ENCODE peak calls at places on chromosomes 7 and 10, in six cellular contexts. One of them, this sample, is unnamed.

GRCh38 chr10:108180883-108181282 is 1016.4 kb upstream of the SORCS1 start:
- DNase-seq in pancreas: no peak
- DNase-seq in endothelial cell: no peak
- DNase-seq in stimulated activated naive CD8-positive, alpha-beta T cell treated with anti-CD3 and anti-CD28 coated beads, Interleukin-15, Interleukin-2, amounts not matched to agents 100 U/mL and 50 U/mL, for 24 hours: no peak
- DNase-seq in glomerular endothelial cell: no peak
- DNase-seq in H9: no peak
- DNase-seq in this sample: no peak

GRCh38 chr10:116732546-116732945 is 9.8 kb downstream of the HSPA12A start:
- DNase-seq in H9: no peak
- DNase-seq in endothelial cell: no peak
- DNase-seq in stimulated activated naive CD8-positive, alpha-beta T cell treated with anti-CD3 and anti-CD28 coated beads, Interleukin-15, Interleukin-2, amounts not matched to agents 100 U/mL and 50 U/mL, for 24 hours: no peak
- DNase-seq in pancreas: no peak
- DNase-seq in glomerular endothelial cell: no peak
- DNase-seq in this sample: no peak

GRCh38 chr7:64881461-64882287 is 21.4 kb upstream of the ZNF273 start:
- DNase-seq in stimulated activated naive CD8-positive, alpha-beta T cell treated with anti-CD3 and anti-CD28 coated beads, Interleukin-15, Interleukin-2, amounts not matched to agents 100 U/mL and 50 U/mL, for 24 hours: no peak
- DNase-seq in pancreas: no peak
- DNase-seq in H9: peak
- DNase-seq in glomerular endothelial cell: no peak
- DNase-seq in endothelial cell: no peak
- DNase-seq in this sample: no peak

GRCh38 chr10:43039629-43040481 is 37.0 kb upstream of the RET start:
- DNase-seq in H9: peak
- DNase-seq in glomerular endothelial cell: no peak
- DNase-seq in endothelial cell: no peak
- DNase-seq in pancreas: no peak
- DNase-seq in stimulated activated naive CD8-positive, alpha-beta T cell treated with anti-CD3 and anti-CD28 coated beads, Interleukin-15, Interleukin-2, amounts not matched to agents 100 U/mL and 50 U/mL, for 24 hours: no peak
- DNase-seq in this sample: no peak

GRCh38 chr7:112985377-112985987 is 101.1 kb downstream of the GPR85 start:
- DNase-seq in stimulated activated naive CD8-positive, alpha-beta T cell treated with anti-CD3 and anti-CD28 coated beads, Interleukin-15, Interleukin-2, amounts not matched to agents 100 U/mL and 50 U/mL, for 24 hours: no peak
- DNase-seq in H9: no peak
- DNase-seq in endothelial cell: no peak
- DNase-seq in glomerular endothelial cell: no peak
- DNase-seq in pancreas: no peak
- DNase-seq in this sample: no peak

GRCh38 chr10:73793456-73793855 is 8.1 kb downstream of the ZSWIM8 start:
- DNase-seq in endothelial cell: no peak
- DNase-seq in glomerular endothelial cell: no peak
- DNase-seq in pancreas: no peak
- DNase-seq in stimulated activated naive CD8-positive, alpha-beta T cell treated with anti-CD3 and anti-CD28 coated beads, Interleukin-15, Interleukin-2, amounts not matched to agents 100 U/mL and 50 U/mL, for 24 hours: no peak
- DNase-seq in H9: no peak
- DNase-seq in this sample: no peak

GRCh38 chr7:158383665-158384064 is 204.0 kb downstream of the PTPRN2 start:
- DNase-seq in pancreas: no peak
- DNase-seq in endothelial cell: no peak
- DNase-seq in stimulated activated naive CD8-positive, alpha-beta T cell treated with anti-CD3 and anti-CD28 coated beads, Interleukin-15, Interleukin-2, amounts not matched to agents 100 U/mL and 50 U/mL, for 24 hours: no peak
- DNase-seq in glomerular endothelial cell: no peak
- DNase-seq in H9: no peak
- DNase-seq in this sample: no peak

GRCh38 chr7:24576171-24577052 is 3.2 kb downstream of the PALS2 start:
- DNase-seq in pancreas: no peak
- DNase-seq in stimulated activated naive CD8-positive, alpha-beta T cell treated with anti-CD3 and anti-CD28 coated beads, Interleukin-15, Interleukin-2, amounts not matched to agents 100 U/mL and 50 U/mL, for 24 hours: no peak
- DNase-seq in endothelial cell: peak
- DNase-seq in H9: peak
- DNase-seq in glomerular endothelial cell: peak
- DNase-seq in this sample: no peak

GRCh38 chr10:62437696-62438095 is 63.5 kb downstream of the ZNF365 start:
- DNase-seq in pancreas: no peak
- DNase-seq in H9: no peak
- DNase-seq in glomerular endothelial cell: peak
- DNase-seq in endothelial cell: peak
- DNase-seq in stimulated activated naive CD8-positive, alpha-beta T cell treated with anti-CD3 and anti-CD28 coated beads, Interleukin-15, Interleukin-2, amounts not matched to agents 100 U/mL and 50 U/mL, for 24 hours: no peak
- DNase-seq in this sample: no peak

GRCh38 chr7:151405588-151405987 is 4.2 kb downstream of the WDR86 start:
- DNase-seq in stimulated activated naive CD8-positive, alpha-beta T cell treated with anti-CD3 and anti-CD28 coated beads, Interleukin-15, Interleukin-2, amounts not matched to agents 100 U/mL and 50 U/mL, for 24 hours: no peak
- DNase-seq in pancreas: no peak
- DNase-seq in H9: peak
- DNase-seq in glomerular endothelial cell: no peak
- DNase-seq in endothelial cell: no peak
- DNase-seq in this sample: no peak

GRCh38 chr7:30521532-30521931 is 16.9 kb upstream of the GGCT start:
- DNase-seq in pancreas: no peak
- DNase-seq in stimulated activated naive CD8-positive, alpha-beta T cell treated with anti-CD3 and anti-CD28 coated beads, Interleukin-15, Interleukin-2, amounts not matched to agents 100 U/mL and 50 U/mL, for 24 hours: no peak
- DNase-seq in glomerular endothelial cell: no peak
- DNase-seq in H9: no peak
- DNase-seq in endothelial cell: no peak
- DNase-seq in this sample: no peak

GRCh38 chr10:21336476-21337170 is 188.9 kb downstream of the SKIDA1 start:
- DNase-seq in endothelial cell: no peak
- DNase-seq in H9: peak
- DNase-seq in stimulated activated naive CD8-positive, alpha-beta T cell treated with anti-CD3 and anti-CD28 coated beads, Interleukin-15, Interleukin-2, amounts not matched to agents 100 U/mL and 50 U/mL, for 24 hours: peak
- DNase-seq in glomerular endothelial cell: peak
- DNase-seq in pancreas: no peak
- DNase-seq in this sample: no peak

GRCh38 chr10:86775056-86775858 is 18.8 kb downstream of the BMPR1A start:
- DNase-seq in stimulated activated naive CD8-positive, alpha-beta T cell treated with anti-CD3 and anti-CD28 coated beads, Interleukin-15, Interleukin-2, amounts not matched to agents 100 U/mL and 50 U/mL, for 24 hours: no peak
- DNase-seq in endothelial cell: no peak
- DNase-seq in H9: no peak
- DNase-seq in pancreas: no peak
- DNase-seq in glomerular endothelial cell: no peak
- DNase-seq in this sample: no peak

GRCh38 chr10:122715576-122715975 is 15.9 kb upstream of the C10orf120 start:
- DNase-seq in glomerular endothelial cell: no peak
- DNase-seq in stimulated activated naive CD8-positive, alpha-beta T cell treated with anti-CD3 and anti-CD28 coated beads, Interleukin-15, Interleukin-2, amounts not matched to agents 100 U/mL and 50 U/mL, for 24 hours: no peak
- DNase-seq in H9: no peak
- DNase-seq in endothelial cell: no peak
- DNase-seq in pancreas: no peak
- DNase-seq in this sample: no peak

GRCh38 chr7:20598479-20599419 is 16.7 kb upstream of the ABCB5 start:
- DNase-seq in H9: no peak
- DNase-seq in endothelial cell: no peak
- DNase-seq in stimulated activated naive CD8-positive, alpha-beta T cell treated with anti-CD3 and anti-CD28 coated beads, Interleukin-15, Interleukin-2, amounts not matched to agents 100 U/mL and 50 U/mL, for 24 hours: no peak
- DNase-seq in pancreas: no peak
- DNase-seq in glomerular endothelial cell: peak
- DNase-seq in this sample: no peak

GRCh38 chr10:61985715-61986114 is 84.2 kb downstream of the ARID5B start:
- DNase-seq in H9: no peak
- DNase-seq in stimulated activated naive CD8-positive, alpha-beta T cell treated with anti-CD3 and anti-CD28 coated beads, Interleukin-15, Interleukin-2, amounts not matched to agents 100 U/mL and 50 U/mL, for 24 hours: no peak
- DNase-seq in glomerular endothelial cell: no peak
- DNase-seq in pancreas: no peak
- DNase-seq in endothelial cell: no peak
- DNase-seq in this sample: no peak